ENCODE peak calls at places on chromosomes 1 and 21, in seven cellular contexts. D is stimulated activated CD4-positive, alpha-beta T cell treated with anti-CD3 and anti-CD28 coated beads, Interleukin-12 subunit alpha, Interleukin-12 subunit beta, amount 100 ng/mL, for 4 hours; E is Daoy; Z is stimulated activated CD8-positive, alpha-beta memory T cell treated with anti-CD3 and anti-CD28 coated beads, Interleukin-7, amount 100 ng/mL, for 4 hours; R is psoas muscle; U is NAMALWA; M is activated CD4-positive, alpha-beta T cell treated with anti-CD3 and anti-CD28 coated beads, Interleukin-2, amount 10 ng/mL, durations not matched to agents 24 days and 14 days. L is an unnamed sample.

GRCh38 chr21:15976807-15977206 is 247.0 kb downstream of the USP25 start:
- DNase-seq in D (no peak), R (no peak), Z (no peak), M (no peak), E (no peak), U (peak), L (no peak)

GRCh38 chr1:220045356-220046051 is 801 bp downstream of the EPRS1 start:
- DNase-seq in R (no peak), Z (no peak), M (peak), E (peak), D (no peak), U (peak), L (no peak)

GRCh38 chr1:226029093-226029496 is 30.0 kb upstream of the SDE2 start:
- DNase-seq in M (no peak), D (no peak), U (peak), R (no peak), Z (no peak), E (no peak), L (no peak)

GRCh38 chr1:232891656-232892317 is 58.6 kb upstream of the NTPCR start:
- DNase-seq in E (no peak), R (no peak), Z (no peak), U (no peak), D (no peak), M (no peak), L (no peak)

GRCh38 chr1:36562181-36562685 is 79.5 kb upstream of the CSF3R start:
- DNase-seq in R (no peak), M (no peak), E (no peak), D (no peak), Z (no peak), U (no peak), L (no peak)

GRCh38 chr1:26839339-26839722 is 12.8 kb downstream of the ZDHHC18 start:
- DNase-seq in U (no peak), E (no peak), D (no peak), Z (no peak), M (no peak), R (no peak), L (no peak)

GRCh38 chr1:213772711-213773110 is 215.1 kb upstream of the PROX1 start:
- DNase-seq in M (no peak), Z (no peak), U (no peak), E (no peak), R (no peak), D (no peak), L (no peak)

GRCh38 chr1:200960948-200961340 is 62.6 kb downstream of the KIF21B start:
- DNase-seq in Z (no peak), D (no peak), E (no peak), U (no peak), R (no peak), M (no peak), L (no peak)

GRCh38 chr1:229286099-229286766 is 15.3 kb downstream of the RAB4A start:
- DNase-seq in U (no peak), M (no peak), D (no peak), E (no peak), R (no peak), Z (no peak), L (no peak)

GRCh38 chr1:175635092-175635491 is 108.3 kb downstream of the TNR start:
- DNase-seq in Z (no peak), E (no peak), M (no peak), U (no peak), R (no peak), D (no peak), L (peak)

GRCh38 chr1:113233441-113233840 is 156.9 kb upstream of the MAGI3 start:
- DNase-seq in M (no peak), E (no peak), U (no peak), D (no peak), R (no peak), Z (no peak), L (no peak)

GRCh38 chr1:185345913-185346717 is 29.1 kb upstream of the IVNS1ABP start:
- DNase-seq in M (peak), Z (no peak), D (no peak), E (no peak), R (no peak), U (peak), L (no peak)

GRCh38 chr1:100657876-100658715 is 61.4 kb upstream of the VCAM1 start:
- DNase-seq in Z (no peak), R (no peak), U (no peak), D (no peak), M (no peak), E (peak), L (no peak)

GRCh38 chr21:29299046-29299905 is 554 bp downstream of the BACH1 start:
- DNase-seq in E (peak), D (peak), M (peak), R (peak), U (peak), Z (peak), L (peak)

GRCh38 chr1:24536391-24536840 is 19.5 kb upstream of the NCMAP start:
- DNase-seq in R (no peak), U (peak), E (peak), D (peak), Z (peak), M (peak), L (no peak)

GRCh38 chr1:192488058-192488457 is 87.5 kb upstream of the RGS1 start:
- DNase-seq in M (no peak), U (peak), Z (no peak), R (no peak), D (no peak), E (no peak), L (no peak)

GRCh38 chr1:230572121-230573083 is 69.9 kb upstream of the COG2 start:
- DNase-seq in Z (no peak), M (no peak), D (no peak), R (no peak), E (no peak), U (no peak), L (no peak)